ENCODE peak calls at places on chromosomes 3 and 15, in nine cellular contexts. One of them, this sample, is unnamed.
A peak's percentile ranks its signal among the peaks of the same experiment; 100 is the strongest.

GRCh38 chr15:41495736-41496599 is 2.3 kb downstream of the ITPKA start:
- DNase-seq in transverse colon: peak; percentile 82
- DNase-seq in stimulated activated CD8-positive, alpha-beta memory T cell treated with anti-CD3 and anti-CD28 coated beads, Interleukin-7, amount 100 ng/mL, for 1 hour: no peak
- DNase-seq in RPMI8226: no peak
- DNase-seq in testis: no peak
- DNase-seq in activated T-cell treated with anti-CD3 and anti-CD28 coated beads, Interleukin-2, amount 50 U/mL, for 72 hours: no peak
- DNase-seq in A549: no peak
- DNase-seq in NCI-H774: no peak
- DNase-seq in hippocampal formation: no peak
- DNase-seq in this sample: no peak

GRCh38 chr15:48406911-48407310 is 75.7 kb downstream of the DUT start:
- DNase-seq in transverse colon: no peak
- DNase-seq in stimulated activated CD8-positive, alpha-beta memory T cell treated with anti-CD3 and anti-CD28 coated beads, Interleukin-7, amount 100 ng/mL, for 1 hour: no peak
- DNase-seq in RPMI8226: no peak
- DNase-seq in testis: no peak
- DNase-seq in activated T-cell treated with anti-CD3 and anti-CD28 coated beads, Interleukin-2, amount 50 U/mL, for 72 hours: no peak
- DNase-seq in A549: no peak
- DNase-seq in NCI-H774: no peak
- DNase-seq in hippocampal formation: no peak
- DNase-seq in this sample: no peak

GRCh38 chr3:49111347-49111746 is 6.8 kb upstream of the QARS1 start:
- DNase-seq in transverse colon: no peak
- DNase-seq in stimulated activated CD8-positive, alpha-beta memory T cell treated with anti-CD3 and anti-CD28 coated beads, Interleukin-7, amount 100 ng/mL, for 1 hour: no peak
- DNase-seq in RPMI8226: no peak
- DNase-seq in testis: no peak
- DNase-seq in activated T-cell treated with anti-CD3 and anti-CD28 coated beads, Interleukin-2, amount 50 U/mL, for 72 hours: no peak
- DNase-seq in A549: no peak
- DNase-seq in NCI-H774: no peak
- DNase-seq in hippocampal formation: no peak
- DNase-seq in this sample: no peak

GRCh38 chr3:150764607-150765366 is 1.8 kb upstream of the SIAH2 start:
- DNase-seq in transverse colon: no peak
- DNase-seq in stimulated activated CD8-positive, alpha-beta memory T cell treated with anti-CD3 and anti-CD28 coated beads, Interleukin-7, amount 100 ng/mL, for 1 hour: no peak
- DNase-seq in RPMI8226: peak; percentile 50
- DNase-seq in testis: no peak
- DNase-seq in activated T-cell treated with anti-CD3 and anti-CD28 coated beads, Interleukin-2, amount 50 U/mL, for 72 hours: no peak
- DNase-seq in A549: no peak
- DNase-seq in NCI-H774: no peak
- DNase-seq in hippocampal formation: no peak
- DNase-seq in this sample: no peak

GRCh38 chr3:28768439-28768838 is 419.8 kb upstream of the AZI2 start:
- DNase-seq in transverse colon: no peak
- DNase-seq in stimulated activated CD8-positive, alpha-beta memory T cell treated with anti-CD3 and anti-CD28 coated beads, Interleukin-7, amount 100 ng/mL, for 1 hour: no peak
- DNase-seq in RPMI8226: no peak
- DNase-seq in testis: no peak
- DNase-seq in activated T-cell treated with anti-CD3 and anti-CD28 coated beads, Interleukin-2, amount 50 U/mL, for 72 hours: no peak
- DNase-seq in A549: no peak
- DNase-seq in NCI-H774: no peak
- DNase-seq in hippocampal formation: no peak
- DNase-seq in this sample: no peak

GRCh38 chr3:116265976-116266584 is 179.2 kb downstream of the LSAMP start:
- DNase-seq in transverse colon: no peak
- DNase-seq in stimulated activated CD8-positive, alpha-beta memory T cell treated with anti-CD3 and anti-CD28 coated beads, Interleukin-7, amount 100 ng/mL, for 1 hour: no peak
- DNase-seq in RPMI8226: no peak
- DNase-seq in testis: no peak
- DNase-seq in activated T-cell treated with anti-CD3 and anti-CD28 coated beads, Interleukin-2, amount 50 U/mL, for 72 hours: no peak
- DNase-seq in A549: no peak
- DNase-seq in NCI-H774: no peak
- DNase-seq in hippocampal formation: no peak
- DNase-seq in this sample: no peak

GRCh38 chr15:72722071-72722696 is 36.2 kb downstream of the BBS4 start:
- DNase-seq in transverse colon: peak; percentile 72
- DNase-seq in stimulated activated CD8-positive, alpha-beta memory T cell treated with anti-CD3 and anti-CD28 coated beads, Interleukin-7, amount 100 ng/mL, for 1 hour: peak; percentile 49
- DNase-seq in RPMI8226: peak; percentile 77
- DNase-seq in testis: peak; percentile 78
- DNase-seq in activated T-cell treated with anti-CD3 and anti-CD28 coated beads, Interleukin-2, amount 50 U/mL, for 72 hours: peak; percentile 61
- DNase-seq in A549: peak; percentile 80
- DNase-seq in NCI-H774: peak; percentile 45
- DNase-seq in hippocampal formation: peak; percentile 15
- DNase-seq in this sample: peak; percentile 55

GRCh38 chr15:48096813-48097212 is 24.0 kb upstream of the SLC24A5 start:
- DNase-seq in transverse colon: no peak
- DNase-seq in stimulated activated CD8-positive, alpha-beta memory T cell treated with anti-CD3 and anti-CD28 coated beads, Interleukin-7, amount 100 ng/mL, for 1 hour: no peak
- DNase-seq in RPMI8226: no peak
- DNase-seq in testis: no peak
- DNase-seq in activated T-cell treated with anti-CD3 and anti-CD28 coated beads, Interleukin-2, amount 50 U/mL, for 72 hours: no peak
- DNase-seq in A549: no peak
- DNase-seq in NCI-H774: no peak
- DNase-seq in hippocampal formation: no peak
- DNase-seq in this sample: no peak

GRCh38 chr3:39178553-39178952 is 13.8 kb downstream of the XIRP1 start:
- DNase-seq in transverse colon: no peak
- DNase-seq in stimulated activated CD8-positive, alpha-beta memory T cell treated with anti-CD3 and anti-CD28 coated beads, Interleukin-7, amount 100 ng/mL, for 1 hour: no peak
- DNase-seq in RPMI8226: peak; percentile 21
- DNase-seq in testis: no peak
- DNase-seq in activated T-cell treated with anti-CD3 and anti-CD28 coated beads, Interleukin-2, amount 50 U/mL, for 72 hours: no peak
- DNase-seq in A549: no peak
- DNase-seq in NCI-H774: no peak
- DNase-seq in hippocampal formation: no peak
- DNase-seq in this sample: no peak

GRCh38 chr15:77753238-77753873 is 120.6 kb upstream of the LINGO1 start:
- DNase-seq in transverse colon: no peak
- DNase-seq in stimulated activated CD8-positive, alpha-beta memory T cell treated with anti-CD3 and anti-CD28 coated beads, Interleukin-7, amount 100 ng/mL, for 1 hour: no peak
- DNase-seq in RPMI8226: peak; percentile 60
- DNase-seq in testis: peak; percentile 18
- DNase-seq in activated T-cell treated with anti-CD3 and anti-CD28 coated beads, Interleukin-2, amount 50 U/mL, for 72 hours: no peak
- DNase-seq in A549: peak; percentile 18
- DNase-seq in NCI-H774: no peak
- DNase-seq in hippocampal formation: no peak
- DNase-seq in this sample: no peak

GRCh38 chr3:13114811-13115615 is 41.8 kb upstream of the IQSEC1 start:
- DNase-seq in transverse colon: no peak
- DNase-seq in stimulated activated CD8-positive, alpha-beta memory T cell treated with anti-CD3 and anti-CD28 coated beads, Interleukin-7, amount 100 ng/mL, for 1 hour: no peak
- DNase-seq in RPMI8226: no peak
- DNase-seq in testis: peak; percentile 30
- DNase-seq in activated T-cell treated with anti-CD3 and anti-CD28 coated beads, Interleukin-2, amount 50 U/mL, for 72 hours: no peak
- DNase-seq in A549: no peak
- DNase-seq in NCI-H774: no peak
- DNase-seq in hippocampal formation: no peak
- DNase-seq in this sample: no peak

GRCh38 chr3:138187296-138188012 is at the start of gene ARMC8:
- DNase-seq in transverse colon: peak; percentile 73
- DNase-seq in stimulated activated CD8-positive, alpha-beta memory T cell treated with anti-CD3 and anti-CD28 coated beads, Interleukin-7, amount 100 ng/mL, for 1 hour: peak; percentile 19
- DNase-seq in RPMI8226: no peak
- DNase-seq in testis: peak; percentile 61
- DNase-seq in activated T-cell treated with anti-CD3 and anti-CD28 coated beads, Interleukin-2, amount 50 U/mL, for 72 hours: no peak
- DNase-seq in A549: peak; percentile 33
- DNase-seq in NCI-H774: no peak
- DNase-seq in hippocampal formation: peak; percentile 87
- DNase-seq in this sample: no peak

GRCh38 chr3:38623539-38623938 is 25.9 kb downstream of the SCN5A start:
- DNase-seq in transverse colon: no peak
- DNase-seq in stimulated activated CD8-positive, alpha-beta memory T cell treated with anti-CD3 and anti-CD28 coated beads, Interleukin-7, amount 100 ng/mL, for 1 hour: no peak
- DNase-seq in RPMI8226: peak; percentile 30
- DNase-seq in testis: no peak
- DNase-seq in activated T-cell treated with anti-CD3 and anti-CD28 coated beads, Interleukin-2, amount 50 U/mL, for 72 hours: no peak
- DNase-seq in A549: no peak
- DNase-seq in NCI-H774: no peak
- DNase-seq in hippocampal formation: no peak
- DNase-seq in this sample: no peak

GRCh38 chr3:148739720-148740119 is 42.0 kb downstream of the AGTR1 start:
- DNase-seq in transverse colon: no peak
- DNase-seq in stimulated activated CD8-positive, alpha-beta memory T cell treated with anti-CD3 and anti-CD28 coated beads, Interleukin-7, amount 100 ng/mL, for 1 hour: no peak
- DNase-seq in RPMI8226: no peak
- DNase-seq in testis: no peak
- DNase-seq in activated T-cell treated with anti-CD3 and anti-CD28 coated beads, Interleukin-2, amount 50 U/mL, for 72 hours: no peak
- DNase-seq in A549: no peak
- DNase-seq in NCI-H774: no peak
- DNase-seq in hippocampal formation: no peak
- DNase-seq in this sample: no peak

GRCh38 chr15:99450896-99451358 is 114.9 kb upstream of the MEF2A start:
- DNase-seq in transverse colon: peak; percentile 79
- DNase-seq in stimulated activated CD8-positive, alpha-beta memory T cell treated with anti-CD3 and anti-CD28 coated beads, Interleukin-7, amount 100 ng/mL, for 1 hour: peak; percentile 23
- DNase-seq in RPMI8226: peak; percentile 76
- DNase-seq in testis: no peak
- DNase-seq in activated T-cell treated with anti-CD3 and anti-CD28 coated beads, Interleukin-2, amount 50 U/mL, for 72 hours: peak; percentile 77
- DNase-seq in A549: no peak
- DNase-seq in NCI-H774: peak; percentile 4
- DNase-seq in hippocampal formation: peak; percentile 27
- DNase-seq in this sample: peak; percentile 52

GRCh38 chr3:66227917-66228316 is 7.1 kb downstream of the SLC25A26 start:
- DNase-seq in transverse colon: no peak
- DNase-seq in stimulated activated CD8-positive, alpha-beta memory T cell treated with anti-CD3 and anti-CD28 coated beads, Interleukin-7, amount 100 ng/mL, for 1 hour: no peak
- DNase-seq in RPMI8226: no peak
- DNase-seq in testis: no peak
- DNase-seq in activated T-cell treated with anti-CD3 and anti-CD28 coated beads, Interleukin-2, amount 50 U/mL, for 72 hours: no peak
- DNase-seq in A549: no peak
- DNase-seq in NCI-H774: no peak
- DNase-seq in hippocampal formation: no peak
- DNase-seq in this sample: no peak

GRCh38 chr3:153856932-153857331 is 264.3 kb upstream of the ARHGEF26 start:
- DNase-seq in transverse colon: no peak
- DNase-seq in stimulated activated CD8-positive, alpha-beta memory T cell treated with anti-CD3 and anti-CD28 coated beads, Interleukin-7, amount 100 ng/mL, for 1 hour: no peak
- DNase-seq in RPMI8226: no peak
- DNase-seq in testis: no peak
- DNase-seq in activated T-cell treated with anti-CD3 and anti-CD28 coated beads, Interleukin-2, amount 50 U/mL, for 72 hours: no peak
- DNase-seq in A549: no peak
- DNase-seq in NCI-H774: no peak
- DNase-seq in hippocampal formation: no peak
- DNase-seq in this sample: no peak

GRCh38 chr3:179421500-179421899 is 29.8 kb downstream of the GNB4 start:
- DNase-seq in transverse colon: no peak
- DNase-seq in stimulated activated CD8-positive, alpha-beta memory T cell treated with anti-CD3 and anti-CD28 coated beads, Interleukin-7, amount 100 ng/mL, for 1 hour: no peak
- DNase-seq in RPMI8226: peak; percentile 46
- DNase-seq in testis: peak; percentile 36
- DNase-seq in activated T-cell treated with anti-CD3 and anti-CD28 coated beads, Interleukin-2, amount 50 U/mL, for 72 hours: no peak
- DNase-seq in A549: peak; percentile 11
- DNase-seq in NCI-H774: no peak
- DNase-seq in hippocampal formation: no peak
- DNase-seq in this sample: no peak

GRCh38 chr3:136819784-136820640 is 1.1 kb downstream of the SLC35G2 start:
- DNase-seq in transverse colon: peak; percentile 29
- DNase-seq in stimulated activated CD8-positive, alpha-beta memory T cell treated with anti-CD3 and anti-CD28 coated beads, Interleukin-7, amount 100 ng/mL, for 1 hour: no peak
- DNase-seq in RPMI8226: peak; percentile 61
- DNase-seq in testis: peak; percentile 87
- DNase-seq in activated T-cell treated with anti-CD3 and anti-CD28 coated beads, Interleukin-2, amount 50 U/mL, for 72 hours: peak; percentile 31
- DNase-seq in A549: peak; percentile 68
- DNase-seq in NCI-H774: peak; percentile 51
- DNase-seq in hippocampal formation: no peak
- DNase-seq in this sample: peak; percentile 31

GRCh38 chr3:169260296-169260695 is 403.2 kb downstream of the MECOM start:
- DNase-seq in transverse colon: no peak
- DNase-seq in stimulated activated CD8-positive, alpha-beta memory T cell treated with anti-CD3 and anti-CD28 coated beads, Interleukin-7, amount 100 ng/mL, for 1 hour: no peak
- DNase-seq in RPMI8226: no peak
- DNase-seq in testis: no peak
- DNase-seq in activated T-cell treated with anti-CD3 and anti-CD28 coated beads, Interleukin-2, amount 50 U/mL, for 72 hours: no peak
- DNase-seq in A549: no peak
- DNase-seq in NCI-H774: no peak
- DNase-seq in hippocampal formation: no peak
- DNase-seq in this sample: no peak

GRCh38 chr15:58793862-58794261 is 22.8 kb downstream of the MINDY2 start:
- DNase-seq in transverse colon: no peak
- DNase-seq in stimulated activated CD8-positive, alpha-beta memory T cell treated with anti-CD3 and anti-CD28 coated beads, Interleukin-7, amount 100 ng/mL, for 1 hour: no peak
- DNase-seq in RPMI8226: no peak
- DNase-seq in testis: no peak
- DNase-seq in activated T-cell treated with anti-CD3 and anti-CD28 coated beads, Interleukin-2, amount 50 U/mL, for 72 hours: no peak
- DNase-seq in A549: no peak
- DNase-seq in NCI-H774: no peak
- DNase-seq in hippocampal formation: no peak
- DNase-seq in this sample: no peak

GRCh38 chr3:195877767-195878423 is 30.5 kb downstream of the TNK2 start:
- DNase-seq in transverse colon: peak; percentile 65
- DNase-seq in stimulated activated CD8-positive, alpha-beta memory T cell treated with anti-CD3 and anti-CD28 coated beads, Interleukin-7, amount 100 ng/mL, for 1 hour: no peak
- DNase-seq in RPMI8226: no peak
- DNase-seq in testis: no peak
- DNase-seq in activated T-cell treated with anti-CD3 and anti-CD28 coated beads, Interleukin-2, amount 50 U/mL, for 72 hours: no peak
- DNase-seq in A549: no peak
- DNase-seq in NCI-H774: no peak
- DNase-seq in hippocampal formation: no peak
- DNase-seq in this sample: no peak

GRCh38 chr15:60553163-60553562 is 74.2 kb upstream of the ICE2 start:
- DNase-seq in transverse colon: no peak
- DNase-seq in stimulated activated CD8-positive, alpha-beta memory T cell treated with anti-CD3 and anti-CD28 coated beads, Interleukin-7, amount 100 ng/mL, for 1 hour: no peak
- DNase-seq in RPMI8226: no peak
- DNase-seq in testis: no peak
- DNase-seq in activated T-cell treated with anti-CD3 and anti-CD28 coated beads, Interleukin-2, amount 50 U/mL, for 72 hours: no peak
- DNase-seq in A549: no peak
- DNase-seq in NCI-H774: no peak
- DNase-seq in hippocampal formation: no peak
- DNase-seq in this sample: no peak

GRCh38 chr15:63950911-63951481 is 95.3 kb downstream of the DAPK2 start:
- DNase-seq in transverse colon: no peak
- DNase-seq in stimulated activated CD8-positive, alpha-beta memory T cell treated with anti-CD3 and anti-CD28 coated beads, Interleukin-7, amount 100 ng/mL, for 1 hour: no peak
- DNase-seq in RPMI8226: no peak
- DNase-seq in testis: no peak
- DNase-seq in activated T-cell treated with anti-CD3 and anti-CD28 coated beads, Interleukin-2, amount 50 U/mL, for 72 hours: no peak
- DNase-seq in A549: no peak
- DNase-seq in NCI-H774: no peak
- DNase-seq in hippocampal formation: no peak
- DNase-seq in this sample: no peak

GRCh38 chr15:83435202-83435601 is 11.9 kb upstream of the SH3GL3 start:
- DNase-seq in transverse colon: no peak
- DNase-seq in stimulated activated CD8-positive, alpha-beta memory T cell treated with anti-CD3 and anti-CD28 coated beads, Interleukin-7, amount 100 ng/mL, for 1 hour: no peak
- DNase-seq in RPMI8226: no peak
- DNase-seq in testis: no peak
- DNase-seq in activated T-cell treated with anti-CD3 and anti-CD28 coated beads, Interleukin-2, amount 50 U/mL, for 72 hours: no peak
- DNase-seq in A549: no peak
- DNase-seq in NCI-H774: no peak
- DNase-seq in hippocampal formation: no peak
- DNase-seq in this sample: no peak

GRCh38 chr15:100284191-100284590 is 57.6 kb downstream of the ADAMTS17 start:
- DNase-seq in transverse colon: no peak
- DNase-seq in stimulated activated CD8-positive, alpha-beta memory T cell treated with anti-CD3 and anti-CD28 coated beads, Interleukin-7, amount 100 ng/mL, for 1 hour: no peak
- DNase-seq in RPMI8226: peak; percentile 34
- DNase-seq in testis: no peak
- DNase-seq in activated T-cell treated with anti-CD3 and anti-CD28 coated beads, Interleukin-2, amount 50 U/mL, for 72 hours: no peak
- DNase-seq in A549: no peak
- DNase-seq in NCI-H774: no peak
- DNase-seq in hippocampal formation: no peak
- DNase-seq in this sample: no peak

GRCh38 chr15:79478108-79478507 is 46.0 kb downstream of the MINAR1 start:
- DNase-seq in transverse colon: no peak
- DNase-seq in stimulated activated CD8-positive, alpha-beta memory T cell treated with anti-CD3 and anti-CD28 coated beads, Interleukin-7, amount 100 ng/mL, for 1 hour: no peak
- DNase-seq in RPMI8226: no peak
- DNase-seq in testis: no peak
- DNase-seq in activated T-cell treated with anti-CD3 and anti-CD28 coated beads, Interleukin-2, amount 50 U/mL, for 72 hours: no peak
- DNase-seq in A549: no peak
- DNase-seq in NCI-H774: no peak
- DNase-seq in hippocampal formation: no peak
- DNase-seq in this sample: no peak

GRCh38 chr15:25787855-25788521 is 75.1 kb downstream of the ATP10A start:
- DNase-seq in transverse colon: peak; percentile 21
- DNase-seq in stimulated activated CD8-positive, alpha-beta memory T cell treated with anti-CD3 and anti-CD28 coated beads, Interleukin-7, amount 100 ng/mL, for 1 hour: no peak
- DNase-seq in RPMI8226: peak; percentile 27
- DNase-seq in testis: no peak
- DNase-seq in activated T-cell treated with anti-CD3 and anti-CD28 coated beads, Interleukin-2, amount 50 U/mL, for 72 hours: no peak
- DNase-seq in A549: peak; percentile 31
- DNase-seq in NCI-H774: no peak
- DNase-seq in hippocampal formation: no peak
- DNase-seq in this sample: no peak

GRCh38 chr3:56921573-56922571 is 120.1 kb upstream of the ARHGEF3 start:
- DNase-seq in transverse colon: no peak
- DNase-seq in stimulated activated CD8-positive, alpha-beta memory T cell treated with anti-CD3 and anti-CD28 coated beads, Interleukin-7, amount 100 ng/mL, for 1 hour: no peak
- DNase-seq in RPMI8226: peak; percentile 82
- DNase-seq in testis: peak; percentile 43
- DNase-seq in activated T-cell treated with anti-CD3 and anti-CD28 coated beads, Interleukin-2, amount 50 U/mL, for 72 hours: no peak
- DNase-seq in A549: no peak
- DNase-seq in NCI-H774: no peak
- DNase-seq in hippocampal formation: no peak
- DNase-seq in this sample: peak; percentile 15

GRCh38 chr3:98817546-98817945 is 54.4 kb downstream of the ST3GAL6 start:
- DNase-seq in transverse colon: no peak
- DNase-seq in stimulated activated CD8-positive, alpha-beta memory T cell treated with anti-CD3 and anti-CD28 coated beads, Interleukin-7, amount 100 ng/mL, for 1 hour: no peak
- DNase-seq in RPMI8226: peak; percentile 55
- DNase-seq in testis: no peak
- DNase-seq in activated T-cell treated with anti-CD3 and anti-CD28 coated beads, Interleukin-2, amount 50 U/mL, for 72 hours: no peak
- DNase-seq in A549: peak; percentile 59
- DNase-seq in NCI-H774: peak; percentile 32
- DNase-seq in hippocampal formation: no peak
- DNase-seq in this sample: peak; percentile 1

GRCh38 chr15:78909791-78910228 is 35.0 kb downstream of the CTSH start:
- DNase-seq in transverse colon: no peak
- DNase-seq in stimulated activated CD8-positive, alpha-beta memory T cell treated with anti-CD3 and anti-CD28 coated beads, Interleukin-7, amount 100 ng/mL, for 1 hour: no peak
- DNase-seq in RPMI8226: peak; percentile 27
- DNase-seq in testis: no peak
- DNase-seq in activated T-cell treated with anti-CD3 and anti-CD28 coated beads, Interleukin-2, amount 50 U/mL, for 72 hours: peak; percentile 19
- DNase-seq in A549: peak; percentile 63
- DNase-seq in NCI-H774: no peak
- DNase-seq in hippocampal formation: no peak
- DNase-seq in this sample: no peak